ENCODE peak calls at places on chromosomes 16 and 17, in nine cellular contexts. J is sigmoid colon, Z is GM04504, W is NCI-H1092 treated with DMSO at 0.1 percent for 48 hours, Y is Right ventricle myocardium superior, X is neural progenitor cell, R is pancreas, B is EL, L is mesendoderm. M is an unnamed sample.

GRCh38 chr17:49012893-49013255 is 15.7 kb downstream of the IGF2BP1 start:
- DNase-seq in J (no peak), Z (no peak), W (no peak), Y (no peak), X (peak), R (no peak), B (no peak), L (no peak), M (no peak)

GRCh38 chr16:13291934-13292333 is 390.5 kb downstream of the SHISA9 start:
- DNase-seq in J (no peak), Z (no peak), W (no peak), Y (no peak), X (peak), R (no peak), B (no peak), L (peak), M (no peak)

GRCh38 chr17:63830904-63831491 is 3.5 kb upstream of the FTSJ3 start:
- DNase-seq in J (no peak), Z (no peak), W (no peak), Y (no peak), X (no peak), R (no peak), B (no peak), L (no peak), M (no peak)

GRCh38 chr17:69326302-69327059 is 452 bp downstream of the ABCA5 start:
- DNase-seq in J (no peak), Z (peak), W (peak), Y (no peak), X (no peak), R (no peak), B (peak), L (peak), M (peak)

GRCh38 chr16:54805648-54806047 is 125.0 kb upstream of the IRX5 start:
- DNase-seq in J (no peak), Z (no peak), W (no peak), Y (no peak), X (no peak), R (no peak), B (no peak), L (no peak), M (no peak)

GRCh38 chr16:50711862-50712567 is 18.6 kb downstream of the NOD2 start:
- DNase-seq in J (peak), Z (no peak), W (no peak), Y (peak), X (no peak), R (no peak), B (no peak), L (no peak), M (no peak)

GRCh38 chr17:81253358-81254131 is 14.4 kb downstream of the NDUFAF8 start:
- DNase-seq in J (no peak), Z (no peak), W (peak), Y (peak), X (peak), R (no peak), B (peak), L (no peak), M (peak)

GRCh38 chr17:35241520-35241919 is 1.4 kb upstream of the SLFN5 start:
- DNase-seq in J (no peak), Z (no peak), W (no peak), Y (peak), X (no peak), R (peak), B (no peak), L (peak), M (no peak)

GRCh38 chr16:1026784-1027415 is 45.3 kb downstream of the SOX8 start:
- DNase-seq in J (no peak), Z (no peak), W (no peak), Y (no peak), X (peak), R (no peak), B (no peak), L (no peak), M (no peak)

GRCh38 chr17:61875804-61876203 is 12.5 kb upstream of the BRIP1 start:
- DNase-seq in J (no peak), Z (no peak), W (no peak), Y (no peak), X (no peak), R (no peak), B (no peak), L (no peak), M (no peak)

GRCh38 chr17:45692661-45693060 is 91.5 kb upstream of the CRHR1 start:
- DNase-seq in J (peak), Z (no peak), W (no peak), Y (no peak), X (no peak), R (no peak), B (no peak), L (no peak), M (no peak)

GRCh38 chr17:43757171-43757660 is 1.4 kb downstream of the SOST start:
- DNase-seq in J (peak), Z (no peak), W (no peak), Y (no peak), X (no peak), R (no peak), B (no peak), L (no peak), M (no peak)

GRCh38 chr16:10946308-10946707 is 1.9 kb downstream of the CLEC16A start:
- DNase-seq in J (no peak), Z (no peak), W (no peak), Y (no peak), X (peak), R (no peak), B (peak), L (peak), M (peak)

GRCh38 chr17:29193146-29193545 is 12.9 kb upstream of the MYO18A start:
- DNase-seq in J (no peak), Z (no peak), W (no peak), Y (no peak), X (no peak), R (no peak), B (no peak), L (no peak), M (no peak)

GRCh38 chr17:78541488-78542237 is 35.5 kb downstream of the DNAH17 start:
- DNase-seq in J (peak), Z (peak), W (no peak), Y (no peak), X (no peak), R (peak), B (peak), L (peak), M (peak)

GRCh38 chr17:82636626-82637598 is 11.3 kb downstream of the WDR45B start:
- DNase-seq in J (no peak), Z (no peak), W (no peak), Y (peak), X (no peak), R (peak), B (no peak), L (no peak), M (peak)

GRCh38 chr17:3528604-3529511 is 28.8 kb downstream of the TRPV3 start:
- DNase-seq in J (peak), Z (no peak), W (no peak), Y (peak), X (peak), R (no peak), B (no peak), L (peak), M (peak)

GRCh38 chr16:50335198-50335958 is 33.4 kb downstream of the BRD7 start:
- DNase-seq in J (no peak), Z (no peak), W (no peak), Y (no peak), X (no peak), R (no peak), B (no peak), L (no peak), M (no peak)

GRCh38 chr17:17484451-17484899 is 7.7 kb downstream of the MED9 start:
- DNase-seq in J (no peak), Z (no peak), W (no peak), Y (no peak), X (no peak), R (no peak), B (peak), L (no peak), M (peak)

GRCh38 chr17:3916013-3916696 is at the start of gene P2RX1:
- DNase-seq in J (no peak), Z (no peak), W (no peak), Y (no peak), X (no peak), R (no peak), B (no peak), L (no peak), M (no peak)

GRCh38 chr17:48622857-48623256 is 3.3 kb downstream of the HOXB9 start:
- DNase-seq in J (no peak), Z (no peak), W (no peak), Y (no peak), X (no peak), R (no peak), B (no peak), L (no peak), M (peak)

GRCh38 chr17:43353364-43353763 is 45.4 kb upstream of the ARL4D start:
- DNase-seq in J (no peak), Z (no peak), W (no peak), Y (no peak), X (no peak), R (no peak), B (no peak), L (no peak), M (no peak)